ENCODE peak calls at places on chromosomes 3 and 15, in five cellular contexts. One of them, this sample, is unnamed.
A peak's percentile ranks its signal among the peaks of the same experiment; 100 is the strongest.

GRCh38 chr15:63381301-63382192 is at the start of gene CA12:
- DNase-seq in putamen: no peak
- DNase-seq in AG20443: peak; percentile 53
- DNase-seq in astrocyte of the spinal cord: peak; percentile 66
- DNase-seq in activated T-cell treated with anti-CD3 and anti-CD28 coated beads for 1 hour: no peak
- DNase-seq in this sample: peak; percentile 58

GRCh38 chr15:89196994-89197393 is 24.4 kb downstream of the RLBP1 start:
- DNase-seq in putamen: no peak
- DNase-seq in AG20443: no peak
- DNase-seq in astrocyte of the spinal cord: no peak
- DNase-seq in activated T-cell treated with anti-CD3 and anti-CD28 coated beads for 1 hour: no peak
- DNase-seq in this sample: no peak

GRCh38 chr3:150738688-150739087 is 24.3 kb downstream of the SIAH2 start:
- DNase-seq in putamen: no peak
- DNase-seq in AG20443: no peak
- DNase-seq in astrocyte of the spinal cord: no peak
- DNase-seq in activated T-cell treated with anti-CD3 and anti-CD28 coated beads for 1 hour: no peak
- DNase-seq in this sample: no peak

GRCh38 chr15:66789029-66790025 is 87.3 kb downstream of the SMAD6 start:
- DNase-seq in putamen: no peak
- DNase-seq in AG20443: peak; percentile 81
- DNase-seq in astrocyte of the spinal cord: peak; percentile 73
- DNase-seq in activated T-cell treated with anti-CD3 and anti-CD28 coated beads for 1 hour: no peak
- DNase-seq in this sample: peak; percentile 75

GRCh38 chr3:55792010-55792409 is 304.9 kb upstream of the WNT5A start:
- DNase-seq in putamen: no peak
- DNase-seq in AG20443: no peak
- DNase-seq in astrocyte of the spinal cord: no peak
- DNase-seq in activated T-cell treated with anti-CD3 and anti-CD28 coated beads for 1 hour: no peak
- DNase-seq in this sample: no peak

GRCh38 chr3:166191406-166191805 is 354.2 kb upstream of the BCHE start:
- DNase-seq in putamen: no peak
- DNase-seq in AG20443: no peak
- DNase-seq in astrocyte of the spinal cord: no peak
- DNase-seq in activated T-cell treated with anti-CD3 and anti-CD28 coated beads for 1 hour: no peak
- DNase-seq in this sample: no peak

GRCh38 chr3:114451051-114451451 is 157.2 kb downstream of the TIGIT start:
- DNase-seq in putamen: peak; percentile 33
- DNase-seq in AG20443: no peak
- DNase-seq in astrocyte of the spinal cord: no peak
- DNase-seq in activated T-cell treated with anti-CD3 and anti-CD28 coated beads for 1 hour: no peak
- DNase-seq in this sample: no peak

GRCh38 chr3:164818318-164818717 is 260.0 kb downstream of the SI start:
- DNase-seq in putamen: no peak
- DNase-seq in AG20443: no peak
- DNase-seq in astrocyte of the spinal cord: no peak
- DNase-seq in activated T-cell treated with anti-CD3 and anti-CD28 coated beads for 1 hour: no peak
- DNase-seq in this sample: no peak

GRCh38 chr3:184592411-184593200 is 31.0 kb downstream of the EPHB3 start:
- DNase-seq in putamen: no peak
- DNase-seq in AG20443: peak; percentile 59
- DNase-seq in astrocyte of the spinal cord: no peak
- DNase-seq in activated T-cell treated with anti-CD3 and anti-CD28 coated beads for 1 hour: no peak
- DNase-seq in this sample: no peak